ENCODE peak calls at places on chromosomes 12 and 14, in four cellular contexts. Y is CD4-positive, alpha-beta memory T cell; N is GM12892; I is ovary. C is an unnamed sample.

GRCh38 chr14:61498811-61499210 is 177.4 kb downstream of the PRKCH start:
- DNase-seq in N (no peak), I (no peak), Y (no peak), C (no peak)

GRCh38 chr14:63186453-63186852 is 17.8 kb upstream of the RHOJ start:
- DNase-seq in Y (no peak), I (no peak), N (no peak), C (no peak)

GRCh38 chr12:53754633-53755261 is 3.0 kb upstream of the CISTR start:
- DNase-seq in I (peak), Y (no peak), N (no peak), C (no peak)

GRCh38 chr12:44525806-44526654 is 350.1 kb downstream of the NELL2 start:
- DNase-seq in Y (no peak), I (no peak), N (no peak), C (no peak)

GRCh38 chr14:90619911-90620310 is 196.3 kb downstream of the TTC7B start:
- DNase-seq in N (no peak), Y (no peak), I (no peak), C (no peak)

GRCh38 chr14:65847065-65847847 is 434.7 kb downstream of the FUT8 start:
- DNase-seq in N (peak), I (no peak), Y (peak), C (peak)

GRCh38 chr12:72057330-72057911 is 118.8 kb downstream of the TPH2 start:
- DNase-seq in Y (no peak), N (no peak), I (no peak), C (no peak)

GRCh38 chr12:56257491-56258067 is 605 bp downstream of the ANKRD52 start:
- DNase-seq in I (no peak), N (no peak), Y (no peak), C (no peak)

GRCh38 chr14:55043528-55043927 is 7.9 kb upstream of the MAPK1IP1L start:
- DNase-seq in N (no peak), I (no peak), Y (no peak), C (no peak)

GRCh38 chr12:129614221-129614885 is 289.5 kb downstream of the TMEM132D start:
- DNase-seq in I (no peak), N (no peak), Y (no peak), C (no peak)

GRCh38 chr14:32382704-32383103 is 53.6 kb downstream of the AKAP6 start:
- DNase-seq in N (no peak), I (no peak), Y (no peak), C (no peak)

GRCh38 chr12:119274636-119275065 is 59.9 kb upstream of the CCDC60 start:
- DNase-seq in I (no peak), Y (no peak), N (no peak), C (no peak)

GRCh38 chr14:105845725-105846309 is 319.4 kb downstream of the TMEM121 start:
- DNase-seq in N (no peak), Y (no peak), I (no peak), C (no peak)

GRCh38 chr12:106048016-106048415 is 90.7 kb downstream of the NUAK1 start:
- DNase-seq in N (no peak), Y (no peak), I (no peak), C (no peak)

GRCh38 chr14:103552011-103552797 is 10.3 kb downstream of the BAG5 start:
- DNase-seq in N (no peak), I (no peak), Y (no peak), C (no peak)

GRCh38 chr12:93733928-93734327 is 56.8 kb downstream of the CRADD start:
- DNase-seq in I (no peak), N (no peak), Y (no peak), C (no peak)

GRCh38 chr12:96466939-96467751 is 22.2 kb upstream of the CFAP54 start:
- DNase-seq in N (no peak), I (no peak), Y (no peak), C (no peak)

GRCh38 chr12:113154351-113154973 is 4.9 kb downstream of the CFAP73 start:
- DNase-seq in I (no peak), Y (no peak), N (no peak), C (no peak)

C was measured in central memory CD8-positive, alpha-beta T cell.